ENCODE peak calls at places on chromosomes 7 and 10, in five cellular contexts. H is choroid plexus epithelial cell, U is neural crest cell, R is GM13977, C is heart left ventricle. K is an unnamed sample.

GRCh38 chr7:36440880-36441279 is 51.2 kb downstream of the ANLN start:
- DNase-seq in R (peak), C (no peak), U (no peak), H (peak), K (no peak)

GRCh38 chr10:121781101-121781500 is 146.7 kb downstream of the ATE1 start:
- DNase-seq in C (no peak), H (no peak), R (no peak), U (no peak), K (no peak)

GRCh38 chr7:112938895-112939588 is 147.6 kb downstream of the GPR85 start:
- DNase-seq in R (peak), C (peak), H (peak), U (peak), K (no peak)

GRCh38 chr10:24908793-24909423 is 43.5 kb downstream of the PRTFDC1 start:
- DNase-seq in C (no peak), H (peak), R (no peak), U (no peak), K (no peak)

GRCh38 chr10:89275383-89275782 is 23.8 kb upstream of the LIPA start:
- DNase-seq in H (no peak), R (no peak), C (no peak), U (no peak), K (no peak)

GRCh38 chr7:14899065-14899464 is 3.5 kb downstream of the DGKB start:
- DNase-seq in U (no peak), H (peak), C (no peak), R (no peak), K (no peak)

GRCh38 chr7:38021892-38022291 is 101.5 kb downstream of the EPDR1 start:
- DNase-seq in R (no peak), C (no peak), U (no peak), H (no peak), K (no peak)

GRCh38 chr7:75889826-75890225 is 11.0 kb downstream of the RHBDD2 start:
- DNase-seq in C (no peak), R (no peak), U (no peak), H (peak), K (no peak)

GRCh38 chr10:102675887-102676616 is 31.8 kb downstream of the TRIM8 start:
- DNase-seq in R (peak), U (no peak), C (peak), H (peak), K (no peak)

GRCh38 chr7:99949645-99950228 is 20.3 kb upstream of the GJC3 start:
- DNase-seq in H (peak), R (no peak), C (no peak), U (no peak), K (no peak)

GRCh38 chr7:111931958-111932357 is 274.2 kb downstream of the DOCK4 start:
- DNase-seq in R (no peak), U (no peak), C (no peak), H (no peak), K (no peak)

GRCh38 chr10:118615888-118616287 is 20.4 kb upstream of the PRLHR start:
- DNase-seq in R (no peak), H (peak), U (no peak), C (no peak), K (no peak)

GRCh38 chr10:23610626-23611307 is 171.9 kb downstream of the OTUD1 start:
- DNase-seq in R (no peak), C (no peak), H (no peak), U (no peak), K (no peak)

GRCh38 chr7:148079206-148079605 is 511.4 kb upstream of the C7orf33 start:
- DNase-seq in H (no peak), R (no peak), U (no peak), C (no peak), K (no peak)

GRCh38 chr10:71975891-71976725 is 11.9 kb downstream of the CHST3 start:
- DNase-seq in U (no peak), R (peak), C (peak), H (peak), K (no peak)

GRCh38 chr7:50779427-50779826 is 3.3 kb downstream of the GRB10 start:
- DNase-seq in C (no peak), R (no peak), H (no peak), U (no peak), K (no peak)

GRCh38 chr7:152521420-152522337 is 85.9 kb upstream of the KMT2C start:
- DNase-seq in H (peak), C (no peak), R (no peak), U (no peak), K (no peak)

GRCh38 chr10:84605802-84606201 is 277.4 kb downstream of the CCSER2 start:
- DNase-seq in U (no peak), H (no peak), C (no peak), R (no peak), K (no peak)

GRCh38 chr7:40659231-40659630 is 524.4 kb downstream of the SUGCT start:
- DNase-seq in U (no peak), H (no peak), C (peak), R (no peak), K (no peak)

GRCh38 chr7:30896041-30896440 is 15.6 kb upstream of the AQP1 start:
- DNase-seq in C (no peak), U (no peak), H (peak), R (no peak), K (no peak)

GRCh38 chr10:79190740-79191261 is 122.0 kb downstream of the ZMIZ1 start:
- DNase-seq in U (no peak), H (no peak), C (no peak), R (no peak), K (no peak)

GRCh38 chr10:44069573-44069972 is 315.3 kb downstream of the CXCL12 start:
- DNase-seq in C (no peak), U (no peak), R (no peak), H (no peak), K (no peak)

GRCh38 chr7:32583791-32584190 is 88.5 kb downstream of the AVL9 start:
- DNase-seq in H (peak), U (no peak), C (no peak), R (no peak), K (no peak)

GRCh38 chr7:71868797-71869196 is 543.3 kb downstream of the CALN1 start:
- DNase-seq in C (no peak), H (peak), U (no peak), R (no peak), K (no peak)

GRCh38 chr7:71867626-71868025 is 544.5 kb downstream of the CALN1 start:
- DNase-seq in H (no peak), R (no peak), C (no peak), U (no peak), K (no peak)

GRCh38 chr7:71871446-71871845 is 540.7 kb downstream of the CALN1 start:
- DNase-seq in U (no peak), H (no peak), C (no peak), R (no peak), K (no peak)
- TF ChIP-seq CTCF in U (peak), H (no peak), C (no peak), R (no peak), K (peak)

DNA sequence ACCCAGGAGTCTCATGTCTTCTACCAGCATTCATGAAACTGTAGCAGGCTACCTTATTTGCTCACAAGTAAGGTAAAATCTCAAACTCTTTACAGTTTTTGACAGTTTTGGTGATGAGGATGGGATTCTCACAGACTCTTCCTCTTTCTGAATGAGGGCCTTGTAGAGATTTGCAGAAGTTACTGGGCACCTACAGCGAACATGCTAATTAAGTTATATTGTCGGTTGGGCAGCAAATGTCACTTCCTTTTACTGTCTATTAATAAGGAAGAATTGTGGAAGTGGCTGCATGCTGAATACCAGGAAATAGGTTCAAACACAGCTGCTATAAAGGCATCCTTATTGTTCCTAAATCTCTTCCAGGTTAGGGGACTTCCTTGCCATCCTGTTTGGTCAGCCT is 189.6 kb downstream of the DNAJC1 start:
- DNase-seq in C (no peak), U (no peak), R (no peak), H (no peak), K (no peak)
- TF ChIP-seq CTCF in C (no peak), U (no peak), R (no peak), H (no peak), K (no peak)

DNA sequence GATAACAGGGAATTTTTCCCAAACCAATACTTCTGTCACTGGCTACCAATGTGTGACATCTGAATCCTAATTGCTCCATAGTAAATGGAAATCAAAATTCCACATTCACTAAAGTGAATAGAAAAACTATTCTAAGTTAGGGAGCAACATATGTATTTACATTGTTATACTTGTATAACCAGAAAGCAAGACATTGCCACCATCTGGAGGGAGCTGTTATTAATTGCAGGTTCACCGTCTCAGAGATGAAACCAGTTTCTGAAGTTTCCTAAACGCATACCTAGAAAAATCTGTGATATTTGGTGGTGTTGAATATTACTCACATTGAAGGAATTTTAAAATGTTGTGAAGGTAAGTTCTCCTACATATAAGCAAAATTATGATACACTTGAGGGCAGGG is 390.1 kb downstream of the NXPH1 start:
- DNase-seq in U (no peak), C (no peak), H (no peak), R (no peak), K (no peak)
- TF ChIP-seq CTCF in U (no peak), C (no peak), H (no peak), R (no peak), K (no peak)

DNA sequence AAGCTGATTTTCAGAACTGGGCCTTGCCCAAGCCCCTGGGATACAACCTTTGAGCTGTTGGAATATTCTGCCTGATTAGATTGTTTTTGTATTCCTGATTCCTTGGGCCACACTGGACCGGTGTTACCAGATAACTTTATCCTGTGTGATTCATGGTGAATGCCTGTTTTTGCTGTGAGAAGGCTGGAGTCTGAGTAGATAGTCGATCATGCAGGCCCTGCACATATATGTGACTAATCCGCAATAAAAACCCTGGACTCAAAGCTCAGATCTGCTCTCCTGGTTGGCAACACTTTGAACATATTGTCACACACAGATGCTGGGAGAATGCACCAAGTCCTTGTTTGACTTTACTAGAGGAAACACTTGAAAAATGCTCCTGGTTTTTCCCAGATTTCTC is 183.9 kb upstream of the MBL2 start:
- DNase-seq in C (no peak), R (no peak), U (no peak), H (no peak), K (no peak)
- TF ChIP-seq CTCF in C (no peak), R (no peak), U (no peak), H (no peak), K (no peak)

GRCh38 chr7:18119985-18120384 is 92.3 kb upstream of the PRPS1L1 start:
- DNase-seq in H (peak), R (no peak), C (peak), U (no peak), K (no peak)
- TF ChIP-seq CTCF in H (peak), R (peak), C (no peak), U (peak), K (no peak)

DNA sequence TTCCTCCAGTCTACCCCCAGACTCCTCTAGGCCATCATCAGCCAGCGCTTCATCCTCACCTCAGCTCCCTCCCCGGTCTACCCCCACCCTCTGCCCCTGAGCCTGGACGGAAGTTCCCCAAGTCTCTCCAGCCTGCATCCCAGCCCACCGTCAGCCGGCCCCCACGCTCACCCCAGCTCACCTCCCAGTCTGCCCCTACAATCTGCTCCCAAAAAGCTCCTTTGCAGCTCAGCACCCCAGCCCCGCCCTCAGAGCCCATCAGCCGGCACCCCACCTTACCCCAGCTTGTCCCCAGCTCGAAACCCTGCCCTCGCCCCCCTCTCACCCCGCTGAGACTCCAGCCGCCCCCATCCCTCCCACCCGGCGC is 322 bp upstream of the RAMP3 start:
- DNase-seq in C (no peak), U (no peak), H (no peak), R (no peak), K (no peak)
- TF ChIP-seq CTCF in C (no peak), U (no peak), H (no peak), R (no peak), K (no peak)

GRCh38 chr7:55536619-55537457 is 35.5 kb downstream of the VOPP1 start:
- DNase-seq in U (no peak), R (no peak), H (no peak), C (no peak), K (no peak)
- TF ChIP-seq CTCF in U (no peak), R (no peak), H (peak), C (no peak), K (no peak)